ENCODE peak calls at places on chromosomes 3 and 15, in six cellular contexts. One of them, this sample, is unnamed.

GRCh38 chr3:40901298-40901697 is 298.0 kb upstream of the CTNNB1 start:
- DNase-seq in GM06990: no peak
- DNase-seq in right lobe of liver: no peak
- DNase-seq in heart right ventricle: no peak
- DNase-seq in Karpas-422: peak; percentile 41
- DNase-seq in naive thymus-derived CD4-positive, alpha-beta T cell: no peak
- DNase-seq in this sample: no peak

GRCh38 chr15:21262851-21263400 is 177.4 kb downstream of the POTEB3 start:
- DNase-seq in GM06990: no peak
- DNase-seq in right lobe of liver: no peak
- DNase-seq in heart right ventricle: no peak
- DNase-seq in Karpas-422: no peak
- DNase-seq in naive thymus-derived CD4-positive, alpha-beta T cell: no peak
- DNase-seq in this sample: no peak

GRCh38 chr15:97504031-97504430 is 456.5 kb upstream of the ARRDC4 start:
- DNase-seq in GM06990: no peak
- DNase-seq in right lobe of liver: no peak
- DNase-seq in heart right ventricle: no peak
- DNase-seq in Karpas-422: no peak
- DNase-seq in naive thymus-derived CD4-positive, alpha-beta T cell: no peak
- DNase-seq in this sample: no peak

GRCh38 chr3:178551916-178552321 is 15.7 kb downstream of the KCNMB2 start:
- DNase-seq in GM06990: no peak
- DNase-seq in right lobe of liver: no peak
- DNase-seq in heart right ventricle: no peak
- DNase-seq in Karpas-422: no peak
- DNase-seq in naive thymus-derived CD4-positive, alpha-beta T cell: no peak
- DNase-seq in this sample: no peak

GRCh38 chr3:163490119-163490518 is 1588.2 kb downstream of the SI start:
- DNase-seq in GM06990: no peak
- DNase-seq in right lobe of liver: peak; percentile 62
- DNase-seq in heart right ventricle: no peak
- DNase-seq in Karpas-422: peak; percentile 85
- DNase-seq in naive thymus-derived CD4-positive, alpha-beta T cell: no peak
- DNase-seq in this sample: peak; percentile 21

GRCh38 chr15:65033659-65034269 is 4.3 kb upstream of the MTFMT start:
- DNase-seq in GM06990: no peak
- DNase-seq in right lobe of liver: no peak
- DNase-seq in heart right ventricle: no peak
- DNase-seq in Karpas-422: peak; percentile 74
- DNase-seq in naive thymus-derived CD4-positive, alpha-beta T cell: peak; percentile 31
- DNase-seq in this sample: peak; percentile 54

GRCh38 chr15:62212746-62213145 is 47.7 kb upstream of the C2CD4B start:
- DNase-seq in GM06990: no peak
- DNase-seq in right lobe of liver: no peak
- DNase-seq in heart right ventricle: no peak
- DNase-seq in Karpas-422: no peak
- DNase-seq in naive thymus-derived CD4-positive, alpha-beta T cell: peak; percentile 5
- DNase-seq in this sample: no peak

GRCh38 chr3:11238057-11238456 is 34.1 kb upstream of the ATG7 start:
- DNase-seq in GM06990: peak; percentile 11
- DNase-seq in right lobe of liver: no peak
- DNase-seq in heart right ventricle: no peak
- DNase-seq in Karpas-422: no peak
- DNase-seq in naive thymus-derived CD4-positive, alpha-beta T cell: no peak
- DNase-seq in this sample: no peak

DNA sequence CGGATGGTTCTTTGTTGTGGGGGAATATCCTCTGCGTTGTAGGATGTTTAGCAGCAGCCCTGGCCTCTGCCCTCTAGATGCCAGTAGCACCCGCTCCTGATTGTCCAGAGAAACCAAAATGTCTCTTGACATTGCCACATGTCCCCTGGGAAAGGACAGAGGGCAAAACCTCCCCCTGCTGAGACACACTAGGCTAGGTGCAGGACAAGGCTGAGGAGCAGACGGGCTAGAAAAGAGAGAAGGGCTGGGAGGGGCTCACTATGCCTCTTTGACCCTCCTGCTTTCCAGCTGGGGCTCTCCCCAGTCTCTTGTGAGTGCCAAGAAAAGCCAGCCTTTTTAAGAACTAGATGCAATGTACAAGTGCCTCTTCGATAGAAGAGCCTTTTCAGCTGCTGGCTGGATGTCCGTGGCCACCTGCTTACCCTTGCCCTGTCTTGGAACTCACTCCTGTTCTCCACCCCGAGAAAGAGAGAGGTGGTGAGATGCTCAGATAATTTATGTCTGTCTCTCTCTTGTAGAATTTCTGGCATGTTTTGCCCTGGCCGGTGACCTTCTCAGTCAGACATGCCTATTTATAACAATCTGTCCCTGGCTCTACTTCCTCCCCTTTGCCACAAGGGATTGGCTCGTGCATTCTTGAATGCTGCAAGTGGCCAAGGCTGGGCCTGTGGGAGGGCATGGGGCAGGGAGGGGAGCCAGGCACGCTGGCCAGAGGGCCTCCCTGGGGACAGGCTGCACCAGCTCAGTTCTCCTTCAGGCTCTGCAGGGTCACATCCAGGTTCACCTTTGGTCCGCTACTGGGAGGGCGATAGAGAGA is 142.6 kb downstream of the RPLP1 start:
- DNase-seq in GM06990: no peak
- DNase-seq in right lobe of liver: peak; percentile 62
- DNase-seq in heart right ventricle: peak; percentile 78
- DNase-seq in Karpas-422: no peak
- DNase-seq in naive thymus-derived CD4-positive, alpha-beta T cell: no peak
- DNase-seq in this sample: no peak
- H3K4me3 ChIP-seq in GM06990: no peak overlapping the region
- H3K4me3 ChIP-seq in right lobe of liver: no peak overlapping the region
- H3K4me3 ChIP-seq in heart right ventricle: no peak overlapping the region
- H3K4me3 ChIP-seq in Karpas-422: no peak overlapping the region
- H3K4me3 ChIP-seq in naive thymus-derived CD4-positive, alpha-beta T cell: no peak overlapping the region
- H3K4me3 ChIP-seq in this sample: no peak overlapping the region

GRCh38 chr3:113269661-113270060 is 58.3 kb downstream of the BOC start:
- DNase-seq in GM06990: no peak
- DNase-seq in right lobe of liver: no peak
- DNase-seq in heart right ventricle: no peak
- DNase-seq in Karpas-422: no peak
- DNase-seq in naive thymus-derived CD4-positive, alpha-beta T cell: no peak
- DNase-seq in this sample: no peak
- H3K36me3 ChIP-seq in GM06990: no peaks in the 10 kb centered on the region
- H3K36me3 ChIP-seq in right lobe of liver: no peaks in the 10 kb centered on the region
- H3K36me3 ChIP-seq in heart right ventricle: no peaks in the 10 kb centered on the region
- H3K36me3 ChIP-seq in Karpas-422: no peaks in the 10 kb centered on the region
- H3K36me3 ChIP-seq in naive thymus-derived CD4-positive, alpha-beta T cell: no peaks in the 10 kb centered on the region
- H3K36me3 ChIP-seq in this sample: no peaks in the 10 kb centered on the region

DNA sequence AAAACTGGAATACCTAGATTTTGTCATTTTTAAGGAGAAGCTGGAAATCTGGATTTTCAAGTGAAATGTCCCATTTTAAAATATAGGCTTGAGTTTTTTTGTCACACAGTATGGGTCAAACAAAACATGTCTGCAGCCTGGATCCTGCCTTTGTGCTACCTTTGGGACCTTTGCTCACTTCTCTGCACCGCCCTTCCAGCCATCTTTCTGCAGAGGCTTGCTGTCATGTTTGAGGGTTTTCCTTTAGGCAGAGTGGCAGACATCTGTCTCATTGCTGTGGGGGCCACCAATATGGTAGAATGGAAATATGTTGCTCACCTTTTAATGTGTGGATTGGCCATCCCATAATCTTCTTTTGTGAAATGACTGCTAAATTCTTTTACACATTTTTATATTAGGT is 136.3 kb downstream of the EEFSEC start:
- DNase-seq in GM06990: no peak
- DNase-seq in right lobe of liver: no peak
- DNase-seq in heart right ventricle: no peak
- DNase-seq in Karpas-422: no peak
- DNase-seq in naive thymus-derived CD4-positive, alpha-beta T cell: no peak
- DNase-seq in this sample: peak; percentile 1
- H3K27me3 ChIP-seq in GM06990: no peaks in the 10 kb centered on the region
- H3K27me3 ChIP-seq in right lobe of liver: no peaks in the 10 kb centered on the region
- H3K27me3 ChIP-seq in heart right ventricle: no peaks in the 10 kb centered on the region
- H3K27me3 ChIP-seq in Karpas-422: no peaks in the 10 kb centered on the region
- H3K27me3 ChIP-seq in naive thymus-derived CD4-positive, alpha-beta T cell: no peaks in the 10 kb centered on the region
- H3K27me3 ChIP-seq in this sample: no peaks in the 10 kb centered on the region

DNA sequence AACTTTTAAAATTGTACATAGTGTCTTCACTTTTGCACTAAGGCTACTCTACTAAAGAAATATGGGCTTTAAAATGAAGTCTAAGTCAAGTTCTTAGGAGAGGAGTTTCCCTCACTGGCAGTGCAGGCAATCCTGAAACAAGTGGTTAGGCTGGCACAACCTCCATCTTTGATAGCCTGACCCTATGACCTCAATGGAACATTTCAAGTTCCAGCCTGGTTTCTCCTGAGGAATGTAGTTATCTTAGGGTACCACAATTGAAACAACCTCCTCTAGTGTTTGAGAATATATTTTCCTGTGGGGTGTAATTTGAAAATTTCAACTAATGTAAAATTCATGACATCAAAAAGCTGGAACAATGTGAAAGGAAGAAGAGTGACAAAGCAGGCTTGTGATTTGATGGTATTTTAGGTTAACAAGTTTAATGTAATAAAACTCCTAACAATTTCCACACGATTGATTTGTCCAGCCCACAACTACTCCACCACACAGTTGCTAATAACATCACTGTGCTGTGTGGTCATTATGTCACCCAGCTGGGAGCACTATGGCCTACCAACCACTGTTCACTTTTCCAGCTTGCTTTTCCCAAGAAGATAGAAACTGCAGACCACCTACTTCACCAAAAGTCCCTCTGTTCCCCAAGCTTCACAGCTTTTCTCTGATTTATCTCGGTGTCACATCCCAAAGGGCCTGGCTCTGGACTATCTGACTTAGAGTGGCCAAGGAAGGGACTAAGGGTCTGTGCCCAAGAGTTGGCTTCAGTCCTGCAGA is 1.8 kb downstream of the WWTR1 start:
- DNase-seq in GM06990: no peak
- DNase-seq in right lobe of liver: no peak
- DNase-seq in heart right ventricle: no peak
- DNase-seq in Karpas-422: no peak
- DNase-seq in naive thymus-derived CD4-positive, alpha-beta T cell: no peak
- DNase-seq in this sample: no peak
- H3K4me3 ChIP-seq in GM06990: no peak overlapping the region
- H3K4me3 ChIP-seq in right lobe of liver: peak overlapping the region; percentile 63
- H3K4me3 ChIP-seq in heart right ventricle: peak overlapping the region; percentile 67
- H3K4me3 ChIP-seq in Karpas-422: no peak overlapping the region
- H3K4me3 ChIP-seq in naive thymus-derived CD4-positive, alpha-beta T cell: no peak overlapping the region
- H3K4me3 ChIP-seq in this sample: peak overlapping the region; percentile 89

DNA sequence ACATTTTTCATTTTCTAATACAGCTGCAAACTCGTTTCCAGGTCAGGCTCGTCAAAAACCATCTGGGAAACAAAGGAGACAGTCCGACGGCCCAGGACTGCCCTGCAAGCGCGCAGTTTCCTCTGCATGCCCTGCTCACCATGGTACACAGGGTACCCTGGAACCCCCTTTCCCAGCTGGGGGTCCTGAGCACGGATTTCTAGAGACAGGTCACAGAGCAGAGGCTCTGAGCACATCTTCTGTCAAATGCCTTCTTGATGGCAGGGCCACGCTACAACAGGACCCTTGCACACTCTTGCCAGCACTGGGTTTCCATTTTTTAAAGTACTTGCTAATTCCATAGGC is 8.1 kb downstream of the ZXDC start:
- DNase-seq in GM06990: no peak
- DNase-seq in right lobe of liver: no peak
- DNase-seq in heart right ventricle: no peak
- DNase-seq in Karpas-422: no peak
- DNase-seq in naive thymus-derived CD4-positive, alpha-beta T cell: no peak
- DNase-seq in this sample: no peak
- H3K36me3 ChIP-seq in GM06990: peaks cover 28% of the 10 kb centered on the region
- H3K36me3 ChIP-seq in right lobe of liver: peaks cover 63% of the 10 kb centered on the region
- H3K36me3 ChIP-seq in heart right ventricle: no peaks in the 10 kb centered on the region
- H3K36me3 ChIP-seq in Karpas-422: peaks cover 32% of the 10 kb centered on the region
- H3K36me3 ChIP-seq in naive thymus-derived CD4-positive, alpha-beta T cell: peaks cover 58% of the 10 kb centered on the region
- H3K36me3 ChIP-seq in this sample: peaks cover 55% of the 10 kb centered on the region